ENCODE peak calls at places on chromosomes 1 and 21, in ten cellular contexts. P is EL; N is activated gamma-delta T cell treated with anti-CD3 and anti-CD28 coated beads, Interleukin-2, amount 50 U/mL, for 16 hours; D is activated naive CD4-positive, alpha-beta T cell treated with Interleukin-2 at 50 U/mL for 16 hours; T is HT-29; V is RCC 7860; Z is kidney tubule cell; Y is stimulated activated CD8-positive, alpha-beta memory T cell treated with anti-CD3 and anti-CD28 coated beads, Interleukin-7, amount 100 ng/mL, for 1 hour; X is fibroblast of the aortic adventitia; U is lung. S is an unnamed sample.

GRCh38 chr1:234593771-234594504 is 16.0 kb downstream of the IRF2BP2 start:
- DNase-seq in P (no peak), N (no peak), D (no peak), T (no peak), V (no peak), Z (no peak), Y (no peak), X (no peak), U (no peak), S (no peak)

GRCh38 chr1:218164930-218165686 is 120.0 kb upstream of the RRP15 start:
- DNase-seq in P (peak; percentile 39), N (no peak), D (no peak), T (no peak), V (no peak), Z (no peak), Y (no peak), X (no peak), U (no peak), S (no peak)

GRCh38 chr1:232176222-232176621 is 453.7 kb downstream of the SIPA1L2 start:
- DNase-seq in P (no peak), N (no peak), D (no peak), T (no peak), V (no peak), Z (no peak), Y (no peak), X (no peak), U (no peak), S (no peak)

GRCh38 chr1:29960906-29961675 is 724.8 kb downstream of the PTPRU start:
- DNase-seq in P (no peak), N (no peak), D (no peak), T (no peak), V (no peak), Z (no peak), Y (no peak), X (no peak), U (no peak), S (no peak)

GRCh38 chr1:67700692-67701410 is 15.8 kb downstream of the GADD45A start:
- DNase-seq in P (peak; percentile 50), N (no peak), D (peak; percentile 5), T (no peak), V (peak; percentile 93), Z (peak; percentile 64), Y (no peak), X (peak; percentile 35), U (no peak), S (no peak)

GRCh38 chr1:108646661-108647269 is 14.1 kb downstream of the HENMT1 start:
- DNase-seq in P (peak; percentile 69), N (peak; percentile 50), D (peak; percentile 75), T (peak; percentile 90), V (no peak), Z (peak; percentile 31), Y (peak; percentile 66), X (peak; percentile 66), U (peak; percentile 82), S (no peak)

GRCh38 chr1:172902861-172903381 is 147.8 kb downstream of the TNFSF18 start:
- DNase-seq in P (peak; percentile 86), N (no peak), D (no peak), T (no peak), V (peak; percentile 30), Z (peak; percentile 36), Y (no peak), X (peak; percentile 85), U (no peak), S (no peak)

GRCh38 chr1:108117908-108118902 is 81.9 kb downstream of the SLC25A24 start:
- DNase-seq in P (peak; percentile 65), N (no peak), D (no peak), T (no peak), V (no peak), Z (no peak), Y (no peak), X (peak; percentile 37), U (no peak), S (no peak)

GRCh38 chr1:235637756-235638155 is 11.8 kb downstream of the GNG4 start:
- DNase-seq in P (no peak), N (no peak), D (no peak), T (no peak), V (no peak), Z (no peak), Y (no peak), X (no peak), U (no peak), S (no peak)

GRCh38 chr1:87300579-87300978 is 28.1 kb upstream of the LMO4 start:
- DNase-seq in P (no peak), N (no peak), D (no peak), T (no peak), V (no peak), Z (no peak), Y (no peak), X (no peak), U (no peak), S (no peak)

GRCh38 chr21:45322231-45322959 is 34.7 kb upstream of the POFUT2 start:
- DNase-seq in P (no peak), N (no peak), D (peak; percentile 16), T (no peak), V (no peak), Z (no peak), Y (no peak), X (no peak), U (no peak), S (no peak)

GRCh38 chr1:174266991-174267612 is 107.8 kb downstream of the RABGAP1L start:
- DNase-seq in P (no peak), N (no peak), D (no peak), T (no peak), V (no peak), Z (no peak), Y (no peak), X (no peak), U (no peak), S (no peak)

GRCh38 chr1:109927908-109928307 is 17.3 kb downstream of the CSF1 start:
- DNase-seq in P (peak; percentile 78), N (no peak), D (no peak), T (no peak), V (peak; percentile 96), Z (peak; percentile 80), Y (no peak), X (peak; percentile 88), U (peak; percentile 72), S (no peak)

GRCh38 chr1:180213401-180214177 is 16.5 kb upstream of the LHX4 start:
- DNase-seq in P (no peak), N (peak; percentile 20), D (peak; percentile 49), T (peak; percentile 51), V (no peak), Z (no peak), Y (no peak), X (no peak), U (no peak), S (no peak)

GRCh38 chr1:30423570-30423969 is 299.8 kb downstream of the MATN1 start:
- DNase-seq in P (no peak), N (no peak), D (no peak), T (no peak), V (no peak), Z (no peak), Y (no peak), X (no peak), U (peak; percentile 9), S (no peak)

GRCh38 chr1:3352084-3352951 is 102.1 kb upstream of the ARHGEF16 start:
- DNase-seq in P (peak; percentile 54), N (no peak), D (no peak), T (no peak), V (no peak), Z (peak; percentile 9), Y (no peak), X (peak; percentile 81), U (no peak), S (no peak)

GRCh38 chr1:940121-941026 is 16.7 kb downstream of the SAMD11 start:
- DNase-seq in P (peak; percentile 64), N (no peak), D (peak; percentile 28), T (peak; percentile 62), V (peak; percentile 87), Z (peak; percentile 59), Y (no peak), X (peak; percentile 44), U (no peak), S (peak; percentile 43)

GRCh38 chr1:211885746-211886522 is 55.4 kb upstream of the LPGAT1 start:
- DNase-seq in P (no peak), N (no peak), D (no peak), T (no peak), V (no peak), Z (peak; percentile 39), Y (no peak), X (no peak), U (no peak), S (no peak)

GRCh38 chr1:236103646-236104218 is 38.6 kb upstream of the GPR137B start:
- DNase-seq in P (peak; percentile 57), N (peak; percentile 28), D (peak; percentile 57), T (peak; percentile 73), V (peak; percentile 20), Z (peak; percentile 58), Y (peak; percentile 16), X (peak; percentile 77), U (peak; percentile 63), S (peak; percentile 34)

GRCh38 chr1:2290595-2291510 is 62.7 kb downstream of the SKI start:
- DNase-seq in P (peak; percentile 99), N (peak; percentile 68), D (peak; percentile 83), T (peak; percentile 22), V (no peak), Z (no peak), Y (peak; percentile 62), X (peak; percentile 98), U (peak; percentile 87), S (no peak)

GRCh38 chr1:8448906-8449661 is 131.2 kb downstream of the SLC45A1 start:
- DNase-seq in P (peak; percentile 39), N (no peak), D (no peak), T (peak; percentile 35), V (no peak), Z (peak; percentile 17), Y (no peak), X (peak; percentile 82), U (no peak), S (no peak)

GRCh38 chr1:183869671-183870070 is 64.8 kb downstream of the RGL1 start:
- DNase-seq in P (no peak), N (no peak), D (no peak), T (no peak), V (no peak), Z (no peak), Y (no peak), X (no peak), U (no peak), S (no peak)

GRCh38 chr21:41242238-41242829 is 74.3 kb upstream of the FAM3B start:
- DNase-seq in P (no peak), N (no peak), D (no peak), T (no peak), V (no peak), Z (no peak), Y (no peak), X (no peak), U (no peak), S (peak; percentile 5)

GRCh38 chr1:81119319-81119718 is 681.4 kb upstream of the ADGRL2 start:
- DNase-seq in P (no peak), N (no peak), D (no peak), T (no peak), V (no peak), Z (no peak), Y (no peak), X (no peak), U (no peak), S (no peak)

GRCh38 chr1:226864311-226864710 is 6.1 kb upstream of the PSEN2 start:
- DNase-seq in P (no peak), N (no peak), D (no peak), T (no peak), V (no peak), Z (no peak), Y (no peak), X (no peak), U (no peak), S (no peak)

GRCh38 chr1:102047724-102048123 is 51.0 kb upstream of the OLFM3 start:
- DNase-seq in P (no peak), N (no peak), D (no peak), T (no peak), V (no peak), Z (no peak), Y (no peak), X (no peak), U (no peak), S (no peak)

GRCh38 chr1:109379422-109379821 is 18.3 kb downstream of the SORT1 start:
- DNase-seq in P (peak; percentile 34), N (no peak), D (no peak), T (no peak), V (no peak), Z (no peak), Y (no peak), X (no peak), U (no peak), S (no peak)

GRCh38 chr1:60668584-60668983 is 413.8 kb upstream of the NFIA start:
- DNase-seq in P (no peak), N (no peak), D (no peak), T (no peak), V (no peak), Z (no peak), Y (no peak), X (no peak), U (no peak), S (peak; percentile 78)

S was measured in SHP77 treated with DMSO at 0.1 percent for 48 hours.